ENCODE peak calls at places on chromosome 9, in four cellular contexts. M is endothelial cell of umbilical vein, F is heart left ventricle, K is H54. G is an unnamed sample.
A peak's percentile ranks its signal among the peaks of the same experiment; 100 is the strongest.

GRCh38 chr9:38061326-38061947 is 7.6 kb downstream of the SHB start:
- DNase-seq in M (no peak), F (no peak), K (no peak), G (no peak)

GRCh38 chr9:1157836-1158235 is 107.7 kb downstream of the DMRT2 start:
- DNase-seq in M (no peak), F (no peak), K (no peak), G (no peak)

GRCh38 chr9:83355024-83355444 is 183.2 kb downstream of the FRMD3 start:
- DNase-seq in M (no peak), F (peak; percentile 37), K (no peak), G (no peak)

GRCh38 chr9:119216891-119217290 is 152.3 kb downstream of the BRINP1 start:
- DNase-seq in M (no peak), F (peak; percentile 26), K (no peak), G (peak; percentile 64)

GRCh38 chr9:81849631-81850259 is 78.5 kb upstream of the SPATA31D4 start:
- DNase-seq in M (peak; percentile 25), F (no peak), K (no peak), G (no peak)

GRCh38 chr9:93324191-93324834 is 127.2 kb upstream of the FAM120A start:
- DNase-seq in M (no peak), F (no peak), K (no peak), G (no peak)

GRCh38 chr9:87201316-87201715 is 254.0 kb upstream of the GAS1 start:
- DNase-seq in M (no peak), F (no peak), K (no peak), G (no peak)

GRCh38 chr9:33167084-33167948 is at the start of gene B4GALT1:
- DNase-seq in M (peak; percentile 93), F (peak; percentile 98), K (peak; percentile 68), G (peak; percentile 93)

GRCh38 chr9:130023147-130023787 is 19.7 kb downstream of the FNBP1 start:
- DNase-seq in M (no peak), F (no peak), K (no peak), G (no peak)

GRCh38 chr9:130359819-130360218 is 84.9 kb upstream of the ASS1 start:
- DNase-seq in M (no peak), F (no peak), K (no peak), G (no peak)

GRCh38 chr9:98654247-98654646 is 54.5 kb downstream of the GABBR2 start:
- DNase-seq in M (no peak), F (no peak), K (no peak), G (no peak)

GRCh38 chr9:22142681-22143080 is 133.6 kb upstream of the CDKN2B start:
- DNase-seq in M (peak; percentile 52), F (no peak), K (no peak), G (no peak)

GRCh38 chr9:33288828-33289483 is 1.4 kb upstream of the NFX1 start:
- DNase-seq in M (no peak), F (peak; percentile 19), K (no peak), G (no peak)

GRCh38 chr9:22307013-22307711 is 139.5 kb upstream of the DMRTA1 start:
- DNase-seq in M (peak; percentile 54), F (no peak), K (no peak), G (no peak)

GRCh38 chr9:70510157-70510770 is 95.8 kb upstream of the KLF9 start:
- DNase-seq in M (peak; percentile 46), F (no peak), K (peak; percentile 45), G (no peak)

GRCh38 chr9:19720374-19720773 is 68.5 kb downstream of the SLC24A2 start:
- DNase-seq in M (peak; percentile 39), F (no peak), K (peak; percentile 2), G (no peak)

GRCh38 chr9:33903157-33903780 is 86.3 kb downstream of the UBE2R2 start:
- DNase-seq in M (no peak), F (no peak), K (no peak), G (no peak)

GRCh38 chr9:83304686-83305085 is 233.5 kb downstream of the FRMD3 start:
- DNase-seq in M (peak; percentile 38), F (peak; percentile 92), K (no peak), G (peak; percentile 55)

GRCh38 chr9:86854898-86855523 is 92.3 kb downstream of the GAS1 start:
- DNase-seq in M (no peak), F (no peak), K (peak; percentile 38), G (no peak)

GRCh38 chr9:34896112-34896511 is 62.0 kb upstream of the PHF24 start:
- DNase-seq in M (no peak), F (no peak), K (no peak), G (no peak)

GRCh38 chr9:33868430-33869000 is 51.6 kb downstream of the UBE2R2 start:
- DNase-seq in M (peak; percentile 92), F (no peak), K (no peak), G (no peak)

GRCh38 chr9:33453286-33453882 is 6.0 kb upstream of the AQP3 start:
- DNase-seq in M (no peak), F (no peak), K (no peak), G (no peak)

GRCh38 chr9:21688108-21689102 is 114.0 kb upstream of the MTAP start:
- DNase-seq in M (peak; percentile 83), F (no peak), K (no peak), G (peak; percentile 68)

GRCh38 chr9:94490465-94490864 is 64.4 kb upstream of the PCAT7 start:
- DNase-seq in M (no peak), F (no peak), K (no peak), G (no peak)

GRCh38 chr9:105466898-105467455 is 19.1 kb downstream of the FSD1L start:
- DNase-seq in M (no peak), F (no peak), K (no peak), G (no peak)

GRCh38 chr9:33993104-33993503 is 55.6 kb downstream of the UBAP2 start:
- DNase-seq in M (no peak), F (no peak), K (no peak), G (no peak)

GRCh38 chr9:34662544-34663295 is at the start of gene CCL27:
- DNase-seq in M (no peak), F (no peak), K (no peak), G (no peak)

GRCh38 chr9:93116049-93116961 is 17.7 kb downstream of the NINJ1 start:
- DNase-seq in M (no peak), F (peak; percentile 73), K (peak; percentile 67), G (peak; percentile 57)

GRCh38 chr9:92846662-92847145 is 31.1 kb downstream of the ZNF484 start:
- DNase-seq in M (no peak), F (no peak), K (no peak), G (no peak)

GRCh38 chr9:21085010-21085409 is 7.3 kb upstream of the IFNB1 start:
- DNase-seq in M (no peak), F (no peak), K (no peak), G (no peak)

GRCh38 chr9:93670208-93671029 is 94.0 kb downstream of the PHF2 start:
- DNase-seq in M (no peak), F (peak; percentile 11), K (peak; percentile 26), G (peak; percentile 14)

GRCh38 chr9:32291370-32291769 is 93.1 kb upstream of the ACO1 start:
- DNase-seq in M (no peak), F (no peak), K (no peak), G (no peak)

GRCh38 chr9:100473271-100474081 is 527 bp downstream of the TMEFF1 start:
- DNase-seq in M (peak; percentile 48), F (peak; percentile 21), K (peak; percentile 82), G (no peak)

GRCh38 chr9:92439921-92440750 is 15.9 kb upstream of the OMD start:
- DNase-seq in M (peak; percentile 1), F (no peak), K (peak; percentile 34), G (no peak)

GRCh38 chr9:114016101-114016500 is 62.0 kb downstream of the AMBP start:
- DNase-seq in M (no peak), F (peak; percentile 12), K (no peak), G (no peak)

DNA sequence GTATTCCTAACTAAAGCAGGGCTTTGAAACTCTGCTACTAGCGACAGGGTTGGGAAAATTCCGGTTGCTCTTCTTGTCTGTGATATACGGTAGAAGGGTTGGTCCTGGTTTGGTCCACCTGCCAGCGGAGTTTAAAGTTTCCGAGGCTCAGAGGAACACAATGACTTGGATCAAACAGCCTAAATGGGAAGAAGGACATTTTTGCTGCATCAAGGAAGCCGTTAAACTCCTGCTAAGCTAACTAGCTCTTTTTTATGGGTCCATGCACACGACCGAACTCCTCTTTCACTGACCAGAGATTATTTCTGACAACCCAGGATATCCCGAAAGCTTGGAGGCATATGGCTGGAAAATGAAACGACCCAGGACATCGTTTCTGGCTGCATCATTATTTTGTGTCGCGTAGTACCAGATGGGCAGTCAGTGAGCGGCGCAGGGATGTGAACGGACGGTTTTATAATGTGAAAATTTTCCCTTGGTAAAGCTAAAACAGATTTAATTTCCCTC is at the start of gene LURAP1L:
- DNase-seq in M (peak; percentile 73), F (peak; percentile 53), K (no peak), G (peak; percentile 57)
- TF ChIP-seq POLR2A in M (no peak), F (no peak), K (no peak), G (peak; percentile 53)

GRCh38 chr9:116687074-116687761 is at the start of gene TRIM32:
- DNase-seq in M (peak; percentile 92), F (peak; percentile 93), K (peak; percentile 98), G (peak; percentile 83)
- TF ChIP-seq POLR2A in M (peak; percentile 19), F (no peak), K (peak; percentile 69), G (no peak)

DNA sequence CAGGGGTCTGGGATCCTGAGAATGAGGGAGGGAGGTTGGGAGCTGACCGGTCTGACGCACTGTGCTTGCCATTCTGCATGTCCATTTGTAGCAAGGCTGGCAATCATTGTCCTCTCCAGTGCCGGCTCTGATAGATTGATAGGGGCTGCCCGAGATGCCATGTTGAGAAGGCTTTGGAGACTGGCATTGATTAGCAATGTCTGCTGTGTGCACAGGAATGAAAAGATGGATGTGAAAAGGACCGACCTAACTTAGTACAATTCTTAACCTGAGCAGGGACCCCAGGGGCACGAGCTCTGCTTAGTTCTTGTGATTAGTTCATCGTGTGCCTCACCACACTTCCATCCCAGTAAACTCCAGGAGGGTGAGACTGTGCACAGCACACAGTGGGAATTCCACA is 17.0 kb downstream of the NEK6 start:
- DNase-seq in M (no peak), F (no peak), K (no peak), G (no peak)
- TF ChIP-seq POLR2A in M (no peak), F (no peak), K (no peak), G (no peak)

GRCh38 chr9:126546036-126546435 is 67.7 kb upstream of the LMX1B start:
- DNase-seq in M (no peak), F (no peak), K (no peak), G (no peak)

GRCh38 chr9:126549246-126550006 is 64.3 kb upstream of the LMX1B start:
- DNase-seq in M (no peak), F (no peak), K (no peak), G (no peak)

GRCh38 chr9:126543490-126543889 is 70.2 kb upstream of the LMX1B start:
- DNase-seq in M (no peak), F (no peak), K (no peak), G (no peak)

GRCh38 chr9:126548312-126548711 is 65.4 kb upstream of the LMX1B start:
- DNase-seq in M (no peak), F (no peak), K (no peak), G (no peak)

GRCh38 chr9:126545116-126545515 is 68.6 kb upstream of the LMX1B start:
- DNase-seq in M (no peak), F (no peak), K (no peak), G (no peak)
- TF ChIP-seq POLR2A in M (no peak), F (no peak), K (no peak), G (no peak)